ENCODE peak calls at places on chromosome 5, in six cellular contexts. D is adrenal gland, V is spleen, U is right atrium auricular region, J is aorta, W is tibial artery. X is an unnamed sample. For H3K4me1, the result is how much of the 10 kb centered on the place peaks cover.

GRCh38 chr5:132907161-132907560 is 33.7 kb downstream of the LEAP2 start:
- DNase-seq in D (no peak), V (no peak), U (no peak), J (no peak), W (no peak), X (no peak)

GRCh38 chr5:98102926-98103325 is 670.5 kb upstream of the RGMB start:
- DNase-seq in D (no peak), V (no peak), U (no peak), J (no peak), W (no peak), X (no peak)

GRCh38 chr5:97167435-97167834 is 15.6 kb downstream of the RIOK2 start:
- DNase-seq in D (no peak), V (no peak), U (no peak), J (no peak), W (no peak), X (no peak)

GRCh38 chr5:151683936-151684586 is 2.7 kb downstream of the SPARC start:
- DNase-seq in D (no peak), V (no peak), U (no peak), J (no peak), W (peak), X (no peak)

GRCh38 chr5:178403351-178403750 is 170.7 kb upstream of the PHYKPL start:
- DNase-seq in D (no peak), V (no peak), U (no peak), J (no peak), W (no peak), X (no peak)

GRCh38 chr5:52999357-52999949 is 10.3 kb downstream of the ITGA2 start:
- DNase-seq in D (no peak), V (no peak), U (no peak), J (no peak), W (no peak), X (no peak)

GRCh38 chr5:134511796-134512660 is 13.4 kb upstream of the JADE2 start:
- DNase-seq in D (peak), V (no peak), U (peak), J (peak), W (peak), X (peak)

GRCh38 chr5:180202939-180203573 is 6.0 kb downstream of the RASGEF1C start:
- DNase-seq in D (no peak), V (peak), U (no peak), J (no peak), W (no peak), X (no peak)

GRCh38 chr5:171640396-171640981 is 145.1 kb upstream of the SMIM23 start:
- DNase-seq in D (no peak), V (no peak), U (no peak), J (no peak), W (no peak), X (no peak)

GRCh38 chr5:118354806-118355205 is 633.5 kb downstream of the DTWD2 start:
- DNase-seq in D (no peak), V (no peak), U (no peak), J (no peak), W (no peak), X (no peak)

GRCh38 chr5:55141945-55142690 is 17.9 kb upstream of the GPX8 start:
- DNase-seq in D (no peak), V (no peak), U (no peak), J (no peak), W (no peak), X (no peak)

GRCh38 chr5:141349917-141350619 is at the start of gene PCDHGB1:
- DNase-seq in D (peak), V (no peak), U (no peak), J (no peak), W (no peak), X (no peak)

GRCh38 chr5:131795128-131795719 is 1.6 kb downstream of the FNIP1 start:
- DNase-seq in D (no peak), V (no peak), U (no peak), J (no peak), W (no peak), X (no peak)

GRCh38 chr5:82986404-82986803 is 90.8 kb downstream of the TMEM167A start:
- DNase-seq in D (no peak), V (no peak), U (no peak), J (no peak), W (no peak), X (no peak)

GRCh38 chr5:131635755-131636479 is 888 bp upstream of the RAPGEF6 start:
- DNase-seq in D (peak), V (no peak), U (no peak), J (no peak), W (no peak), X (no peak)

GRCh38 chr5:62825623-62826220 is 247.1 kb downstream of the LRRC70 start:
- DNase-seq in D (no peak), V (no peak), U (no peak), J (no peak), W (no peak), X (no peak)

GRCh38 chr5:175003531-175003930 is 279.1 kb downstream of the MSX2 start:
- DNase-seq in D (no peak), V (no peak), U (no peak), J (no peak), W (no peak), X (no peak)

GRCh38 chr5:111820072-111820471 is 63.1 kb upstream of the NREP start:
- DNase-seq in D (peak), V (no peak), U (no peak), J (no peak), W (no peak), X (no peak)

GRCh38 chr5:150106669-150107068 is 20.3 kb upstream of the CSF1R start:
- DNase-seq in D (no peak), V (no peak), U (peak), J (no peak), W (no peak), X (peak)

GRCh38 chr5:94976863-94977262 is 308.0 kb downstream of the MCTP1 start:
- DNase-seq in D (no peak), V (no peak), U (no peak), J (no peak), W (no peak), X (no peak)

GRCh38 chr5:148391422-148391821 is 7.7 kb downstream of the FBXO38 start:
- DNase-seq in D (no peak), V (no peak), U (no peak), J (no peak), W (no peak), X (no peak)

GRCh38 chr5:126016256-126016655 is 407.0 kb upstream of the GRAMD2B start:
- DNase-seq in D (no peak), V (no peak), U (no peak), J (peak), W (peak), X (no peak)

GRCh38 chr5:109693535-109694152 is 3.9 kb downstream of the MAN2A1 start:
- DNase-seq in D (no peak), V (no peak), U (no peak), J (no peak), W (no peak), X (no peak)

GRCh38 chr5:158676642-158677489 is 422.9 kb downstream of the EBF1 start:
- DNase-seq in D (peak), V (peak), U (no peak), J (no peak), W (no peak), X (no peak)

GRCh38 chr5:8720476-8720875 is 825.4 kb downstream of the SEMA5A start:
- DNase-seq in D (no peak), V (no peak), U (no peak), J (no peak), W (no peak), X (no peak)

GRCh38 chr5:102090770-102091169 is 205.3 kb downstream of the SLCO4C1 start:
- DNase-seq in D (no peak), V (no peak), U (no peak), J (no peak), W (no peak), X (peak)

GRCh38 chr5:111461934-111462333 is 50.4 kb downstream of the STARD4 start:
- DNase-seq in D (no peak), V (no peak), U (no peak), J (no peak), W (no peak), X (no peak)

GRCh38 chr5:149381261-149381985 is 2.3 kb upstream of the IL17B start:
- DNase-seq in D (no peak), V (no peak), U (no peak), J (no peak), W (no peak), X (no peak)

GRCh38 chr5:159908201-159908940 is 7.9 kb upstream of the ADRA1B start:
- DNase-seq in D (no peak), V (no peak), U (no peak), J (no peak), W (no peak), X (no peak)

GRCh38 chr5:96936431-96937221 is 746 bp downstream of the LNPEP start:
- DNase-seq in D (peak), V (peak), U (peak), J (peak), W (peak), X (peak)

GRCh38 chr5:176497852-176498251 is 39.4 kb downstream of the RNF44 start:
- DNase-seq in D (no peak), V (no peak), U (no peak), J (no peak), W (no peak), X (no peak)

GRCh38 chr5:134132372-134133212 is 18.1 kb downstream of the TCF7 start:
- DNase-seq in D (no peak), V (peak), U (no peak), J (peak), W (peak), X (no peak)

GRCh38 chr5:172910828-172911627 is 48.2 kb upstream of the RPL26L1 start:
- DNase-seq in D (peak), V (peak), U (peak), J (peak), W (peak), X (peak)

GRCh38 chr5:40001796-40002195 is 577.0 kb upstream of the DAB2 start:
- DNase-seq in D (no peak), V (no peak), U (no peak), J (no peak), W (no peak), X (no peak)

GRCh38 chr5:135133698-135134515 is 99.9 kb upstream of the PITX1 start:
- DNase-seq in D (no peak), V (no peak), U (no peak), J (peak), W (no peak), X (peak)

GRCh38 chr5:179668404-179668803 is 12.4 kb downstream of the CBY3 start:
- DNase-seq in D (peak), V (no peak), U (no peak), J (no peak), W (no peak), X (peak)

GRCh38 chr5:38011641-38012188 is 171.9 kb upstream of the GDNF start:
- DNase-seq in D (no peak), V (no peak), U (no peak), J (no peak), W (no peak), X (no peak)
- H3K4me1 ChIP-seq in D (under half), V (under half), U (under half), J (under half), W (under half), X (under half)

GRCh38 chr5:68216737-68217231 is 1.2 kb downstream of the PIK3R1 start:
- DNase-seq in D (no peak), V (no peak), U (no peak), J (no peak), W (no peak), X (no peak)
- H3K4me1 ChIP-seq in D (under half), V (under half), U (under half), J (under half), W (under half), X (under half)

DNA sequence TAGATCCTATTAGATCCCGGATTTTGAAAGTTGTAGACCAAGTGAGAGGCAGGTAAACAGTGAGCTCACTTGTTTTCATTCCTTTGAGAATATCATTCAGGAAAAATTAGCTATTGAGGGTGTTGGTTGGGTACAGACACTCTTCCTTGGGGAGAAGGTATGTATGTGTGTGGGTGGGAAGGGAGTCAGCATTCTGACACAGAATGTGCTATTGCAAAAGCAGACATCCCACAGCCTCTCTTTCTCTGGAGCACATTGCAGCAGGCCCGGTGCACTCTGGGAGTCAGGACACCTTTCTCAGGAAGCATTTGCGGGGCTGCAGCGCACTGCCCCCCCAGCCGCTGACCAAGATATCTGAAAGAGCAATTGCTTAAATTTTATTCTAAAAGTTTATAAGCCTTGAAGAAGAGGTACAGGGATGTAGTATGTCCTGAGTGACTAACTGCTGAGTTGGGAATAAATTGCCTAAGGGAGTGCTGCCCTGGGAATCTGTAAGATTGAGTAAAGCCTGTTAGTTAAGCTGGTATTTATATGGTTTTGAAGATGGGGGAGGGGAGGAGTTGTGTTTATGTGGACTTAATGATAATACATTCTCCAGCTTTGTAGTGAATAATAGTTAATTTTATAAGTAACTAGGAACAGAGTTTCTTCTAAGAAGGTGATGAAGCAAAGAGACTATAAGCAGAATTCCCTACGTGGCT is 5.2 kb downstream of the TNFAIP8 start:
- DNase-seq in D (no peak), V (no peak), U (no peak), J (no peak), W (no peak), X (no peak)
- H3K4me1 ChIP-seq in D (under half), V (half or more), U (under half), J (under half), W (under half), X (under half)

DNA sequence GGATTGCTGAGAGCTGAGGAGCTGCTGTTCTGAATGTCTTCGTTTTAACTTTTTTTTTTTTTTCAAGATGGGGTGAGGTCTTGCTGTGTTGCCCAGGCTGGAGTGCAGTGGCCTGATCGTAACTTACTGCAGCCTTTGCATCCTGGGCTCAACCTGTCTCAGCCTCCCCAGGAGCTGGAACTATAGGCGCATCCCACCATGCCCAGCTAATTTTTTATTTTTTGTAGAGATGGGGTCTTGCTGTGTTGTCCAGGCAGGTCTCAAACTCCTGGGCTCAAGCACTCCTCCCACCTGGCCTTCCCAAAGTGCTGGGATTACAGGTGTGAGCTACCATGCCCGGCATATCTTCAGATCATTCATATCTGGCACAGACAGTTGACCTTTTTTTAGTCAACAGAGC is 46.5 kb downstream of the TRIO start:
- DNase-seq in D (no peak), V (no peak), U (no peak), J (no peak), W (no peak), X (no peak)
- H3K4me1 ChIP-seq in D (under half), V (under half), U (half or more), J (under half), W (under half), X (under half)

X was measured in colonic mucosa.